ENCODE peak calls at places on chromosomes 12 and 14, in eight cellular contexts. L, V, W, N, Z, P, X and I are unnamed samples.

GRCh38 chr12:19542606-19543005 is 103.3 kb downstream of the AEBP2 start:
- DNase-seq in L (no peak), V (no peak), W (no peak), N (no peak), Z (no peak), P (no peak), X (no peak), I (no peak)

GRCh38 chr14:103848720-103849077 is 1.3 kb upstream of the PPP1R13B start:
- DNase-seq in L (no peak), V (no peak), W (no peak), N (no peak), Z (no peak), P (no peak), X (no peak), I (no peak)

GRCh38 chr14:75428230-75429104 is 645 bp downstream of the JDP2 start:
- DNase-seq in L (peak; percentile 38), V (no peak), W (peak; percentile 45), N (no peak), Z (peak; percentile 58), P (no peak), X (peak; percentile 22), I (no peak)

GRCh38 chr12:20696181-20696580 is 1.0 kb downstream of the SLCO1C1 start:
- DNase-seq in L (no peak), V (no peak), W (no peak), N (no peak), Z (no peak), P (no peak), X (peak; percentile 13), I (no peak)

GRCh38 chr14:33282181-33282580 is 343.5 kb downstream of the NPAS3 start:
- DNase-seq in L (peak; percentile 8), V (no peak), W (no peak), N (no peak), Z (no peak), P (no peak), X (no peak), I (no peak)

GRCh38 chr14:46401066-46401465 is 250.5 kb downstream of the RPL10L start:
- DNase-seq in L (no peak), V (no peak), W (no peak), N (no peak), Z (no peak), P (no peak), X (no peak), I (no peak)

GRCh38 chr12:2384029-2384386 is 331.2 kb downstream of the CACNA1C start:
- DNase-seq in L (peak; percentile 18), V (no peak), W (no peak), N (no peak), Z (no peak), P (no peak), X (no peak), I (no peak)

GRCh38 chr14:73180385-73180805 is 44.1 kb downstream of the PSEN1 start:
- DNase-seq in L (peak; percentile 80), V (no peak), W (no peak), N (peak; percentile 36), Z (no peak), P (peak; percentile 10), X (peak; percentile 85), I (peak; percentile 46)

GRCh38 chr12:96190403-96191170 is 3.6 kb upstream of the ELK3 start:
- DNase-seq in L (peak; percentile 36), V (no peak), W (no peak), N (no peak), Z (no peak), P (no peak), X (peak; percentile 30), I (no peak)

GRCh38 chr14:50736932-50737419 is 68.9 kb upstream of the SAV1 start:
- DNase-seq in L (no peak), V (no peak), W (no peak), N (no peak), Z (no peak), P (no peak), X (no peak), I (no peak)

GRCh38 chr14:97219356-97220017 is 422.3 kb downstream of the VRK1 start:
- DNase-seq in L (no peak), V (no peak), W (no peak), N (no peak), Z (no peak), P (no peak), X (no peak), I (no peak)
- H3K4me3 ChIP-seq in L (peak overlapping the region; percentile 54), V (peak overlapping the region; percentile 56), W (no peak overlapping the region), N (peak overlapping the region; percentile 46), Z (no peak overlapping the region), P (no peak overlapping the region), X (no peak overlapping the region), I (peak overlapping the region; percentile 35)

DNA sequence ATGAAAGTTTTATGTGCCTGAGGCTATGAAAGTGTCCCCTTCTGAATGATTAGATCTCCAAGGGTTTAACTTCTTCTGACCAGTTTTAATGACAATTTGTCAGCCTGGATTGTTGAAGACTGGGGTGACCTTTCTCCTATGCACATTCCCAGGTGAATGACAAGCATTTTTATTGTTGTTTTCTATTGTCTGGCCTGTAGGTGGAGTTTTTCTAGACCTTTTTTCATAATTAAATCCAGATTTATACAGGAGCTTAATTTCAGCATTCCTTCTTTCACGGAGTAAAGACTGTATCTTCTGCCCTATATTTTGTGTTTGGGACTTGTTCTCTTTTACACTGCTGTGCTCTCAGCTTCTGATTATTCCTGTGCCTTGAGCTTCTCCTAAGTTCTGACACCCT is 125.0 kb upstream of the FAR2 start:
- DNase-seq in L (no peak), V (no peak), W (no peak), N (no peak), Z (no peak), P (no peak), X (no peak), I (no peak)
- TF ChIP-seq CTCF in L (peak; percentile 37), V (peak; percentile 35), W (peak; percentile 56), N (peak; percentile 4), Z (no peak), P (no peak), X (peak; percentile 38), I (no peak)

DNA sequence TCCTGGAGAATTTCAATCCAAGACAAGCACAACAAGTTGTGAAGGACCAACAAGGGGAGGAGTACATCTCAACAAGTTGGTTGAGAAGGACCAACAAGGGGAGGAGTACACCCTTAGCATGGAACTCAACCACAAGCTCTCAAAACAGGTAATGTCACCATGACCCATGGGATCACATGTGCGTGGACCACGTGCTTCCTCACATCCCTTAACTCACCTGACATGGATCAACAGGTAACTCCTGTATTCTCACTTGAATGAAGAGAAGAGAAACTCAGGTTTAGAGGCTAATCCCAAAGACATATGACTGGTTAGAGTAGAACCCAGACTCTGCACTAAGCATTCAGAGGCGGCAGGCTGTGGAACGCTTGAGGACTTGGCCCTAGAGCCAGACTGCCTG is 6.2 kb downstream of the CRACR2A start:
- DNase-seq in L (no peak), V (no peak), W (no peak), N (no peak), Z (no peak), P (no peak), X (no peak), I (no peak)
- H3K4me3 ChIP-seq in L (no peak overlapping the region), V (no peak overlapping the region), W (no peak overlapping the region), N (no peak overlapping the region), Z (no peak overlapping the region), P (no peak overlapping the region), X (no peak overlapping the region), I (no peak overlapping the region)

GRCh38 chr14:100664234-100664633 is 62.5 kb upstream of the DLK1 start:
- DNase-seq in L (no peak), V (no peak), W (no peak), N (no peak), Z (no peak), P (no peak), X (no peak), I (no peak)

GRCh38 chr14:100662850-100663527 is 63.7 kb upstream of the DLK1 start:
- DNase-seq in L (peak; percentile 43), V (peak; percentile 81), W (peak; percentile 65), N (no peak), Z (peak; percentile 70), P (no peak), X (peak; percentile 76), I (no peak)

GRCh38 chr14:100665518-100666032 is 61.1 kb upstream of the DLK1 start:
- DNase-seq in L (peak; percentile 41), V (no peak), W (no peak), N (no peak), Z (no peak), P (no peak), X (no peak), I (no peak)

GRCh38 chr14:100664841-100665425 is 61.8 kb upstream of the DLK1 start:
- DNase-seq in L (peak; percentile 82), V (no peak), W (no peak), N (no peak), Z (no peak), P (no peak), X (peak; percentile 58), I (peak; percentile 68)

DNA sequence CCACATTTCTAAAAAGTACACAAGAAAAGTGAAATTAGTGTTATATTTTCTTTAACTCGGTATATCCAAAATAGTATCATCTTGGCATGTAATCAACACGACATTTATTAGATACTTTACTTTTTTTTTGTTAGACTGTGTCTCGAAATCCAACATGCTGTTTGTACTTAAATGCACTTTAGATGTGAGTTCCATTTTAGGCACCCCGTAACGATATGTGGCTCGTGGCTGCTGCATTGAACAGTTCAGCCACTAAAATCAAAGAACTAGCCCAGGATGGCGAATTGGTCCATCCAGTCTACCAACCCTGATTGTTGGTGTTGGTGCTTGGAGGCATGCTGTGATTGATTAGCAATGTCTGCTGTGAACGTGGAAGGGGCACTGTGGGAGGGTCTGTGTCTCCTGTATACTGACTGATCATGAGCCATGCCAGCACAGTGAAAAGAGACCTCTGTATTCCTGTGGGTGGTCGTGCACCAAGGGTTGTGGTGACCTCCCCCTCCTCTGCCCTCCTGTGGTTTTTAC is 63.1 kb upstream of the DLK1 start:
- DNase-seq in L (no peak), V (no peak), W (no peak), N (no peak), Z (no peak), P (no peak), X (no peak), I (no peak)
- TF ChIP-seq CTCF in L (no peak), V (no peak), W (peak; percentile 11), N (no peak), Z (no peak), P (no peak), X (no peak), I (no peak)

GRCh38 chr12:52790427-52791270 is 5.3 kb downstream of the KRT3 start:
- DNase-seq in L (no peak), V (no peak), W (no peak), N (no peak), Z (no peak), P (no peak), X (no peak), I (no peak)
- H3K4me3 ChIP-seq in L (no peak overlapping the region), V (no peak overlapping the region), W (no peak overlapping the region), N (no peak overlapping the region), Z (no peak overlapping the region), P (no peak overlapping the region), X (no peak overlapping the region), I (no peak overlapping the region)

GRCh38 chr14:100142073-100143040 is 17.1 kb downstream of the DEGS2 start:
- DNase-seq in L (no peak), V (no peak), W (no peak), N (no peak), Z (peak; percentile 45), P (no peak), X (peak; percentile 26), I (no peak)
- TF ChIP-seq CTCF in L (no peak), V (no peak), W (no peak), N (no peak), Z (no peak), P (no peak), X (peak; percentile 3), I (no peak)